ENCODE peak calls at places on chromosomes 1 and 21, in four cellular contexts. One of them, this sample, is unnamed. For H3K9me3, the result is how much of the 10 kb centered on the place peaks cover.

GRCh38 chr1:206663832-206664652 is 20.7 kb upstream of the MAPKAPK2 start:
- DNase-seq in fibroblast of lung: peak
- DNase-seq in DND-41: peak
- DNase-seq in K562: peak
- DNase-seq in this sample: peak

GRCh38 chr1:174990382-174990999 is 9.3 kb upstream of the CACYBP start:
- DNase-seq in fibroblast of lung: peak
- DNase-seq in DND-41: peak
- DNase-seq in K562: no peak
- DNase-seq in this sample: peak

GRCh38 chr1:31335007-31335406 is 37.9 kb downstream of the FABP3 start:
- DNase-seq in fibroblast of lung: peak
- DNase-seq in DND-41: no peak
- DNase-seq in K562: no peak
- DNase-seq in this sample: peak

GRCh38 chr1:203720253-203720652 is 44.7 kb upstream of the LAX1 start:
- DNase-seq in fibroblast of lung: no peak
- DNase-seq in DND-41: no peak
- DNase-seq in K562: no peak
- DNase-seq in this sample: no peak

GRCh38 chr21:31505975-31506374 is 153.5 kb upstream of the SOD1 start:
- DNase-seq in fibroblast of lung: no peak
- DNase-seq in DND-41: peak
- DNase-seq in K562: no peak
- DNase-seq in this sample: peak

GRCh38 chr1:56584910-56585528 is 5.7 kb upstream of the PLPP3 start:
- DNase-seq in fibroblast of lung: peak
- DNase-seq in DND-41: peak
- DNase-seq in K562: peak
- DNase-seq in this sample: peak

GRCh38 chr1:27455166-27455811 is 34.7 kb downstream of the WASF2 start:
- DNase-seq in fibroblast of lung: no peak
- DNase-seq in DND-41: no peak
- DNase-seq in K562: no peak
- DNase-seq in this sample: no peak

GRCh38 chr1:174963547-174964125 is 36.1 kb upstream of the CACYBP start:
- DNase-seq in fibroblast of lung: no peak
- DNase-seq in DND-41: no peak
- DNase-seq in K562: no peak
- DNase-seq in this sample: no peak

GRCh38 chr1:40039245-40039756 is 1.2 kb upstream of the CAP1 start:
- DNase-seq in fibroblast of lung: no peak
- DNase-seq in DND-41: no peak
- DNase-seq in K562: no peak
- DNase-seq in this sample: peak

GRCh38 chr1:85582687-85583354 is 2.3 kb downstream of the CCN1 start:
- DNase-seq in fibroblast of lung: peak
- DNase-seq in DND-41: no peak
- DNase-seq in K562: no peak
- DNase-seq in this sample: no peak

GRCh38 chr1:228363686-228364067 is 43.0 kb downstream of the TRIM11 start:
- DNase-seq in fibroblast of lung: no peak
- DNase-seq in DND-41: no peak
- DNase-seq in K562: no peak
- DNase-seq in this sample: no peak

DNA sequence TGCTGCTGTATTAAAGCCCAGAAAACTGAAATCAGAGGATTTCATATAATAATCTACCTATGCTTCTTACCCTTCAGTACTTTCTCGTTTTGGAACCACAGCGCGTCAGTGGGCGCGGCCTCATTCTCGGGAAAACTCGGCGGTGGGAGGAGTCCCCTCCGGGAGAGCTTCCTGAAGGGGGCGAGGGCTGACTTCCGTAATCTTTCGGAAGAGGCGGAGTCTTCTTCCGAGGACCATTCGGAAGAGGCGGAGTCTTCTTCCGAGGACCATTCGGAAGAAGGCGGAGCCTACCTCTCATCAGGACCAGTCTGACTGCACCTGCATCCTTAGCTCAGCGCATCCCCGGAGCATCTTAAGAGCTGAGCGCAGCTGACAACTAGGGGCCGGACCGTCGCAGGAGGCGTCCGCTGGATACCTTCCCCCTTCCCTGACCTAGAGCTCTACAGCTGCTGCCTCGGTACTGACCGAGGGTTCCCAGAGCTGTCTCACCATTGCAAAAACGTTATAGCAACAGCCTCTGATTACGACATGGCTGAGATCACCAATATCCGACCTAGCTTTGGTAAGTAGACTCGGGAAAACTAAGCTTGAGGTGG is at the start of gene SYT11:
- DNase-seq in fibroblast of lung: peak
- DNase-seq in DND-41: peak
- DNase-seq in K562: peak
- DNase-seq in this sample: peak
- H3K27ac ChIP-seq in fibroblast of lung: peak
- H3K27ac ChIP-seq in DND-41: peak
- H3K27ac ChIP-seq in K562: peak
- H3K27ac ChIP-seq in this sample: peak

DNA sequence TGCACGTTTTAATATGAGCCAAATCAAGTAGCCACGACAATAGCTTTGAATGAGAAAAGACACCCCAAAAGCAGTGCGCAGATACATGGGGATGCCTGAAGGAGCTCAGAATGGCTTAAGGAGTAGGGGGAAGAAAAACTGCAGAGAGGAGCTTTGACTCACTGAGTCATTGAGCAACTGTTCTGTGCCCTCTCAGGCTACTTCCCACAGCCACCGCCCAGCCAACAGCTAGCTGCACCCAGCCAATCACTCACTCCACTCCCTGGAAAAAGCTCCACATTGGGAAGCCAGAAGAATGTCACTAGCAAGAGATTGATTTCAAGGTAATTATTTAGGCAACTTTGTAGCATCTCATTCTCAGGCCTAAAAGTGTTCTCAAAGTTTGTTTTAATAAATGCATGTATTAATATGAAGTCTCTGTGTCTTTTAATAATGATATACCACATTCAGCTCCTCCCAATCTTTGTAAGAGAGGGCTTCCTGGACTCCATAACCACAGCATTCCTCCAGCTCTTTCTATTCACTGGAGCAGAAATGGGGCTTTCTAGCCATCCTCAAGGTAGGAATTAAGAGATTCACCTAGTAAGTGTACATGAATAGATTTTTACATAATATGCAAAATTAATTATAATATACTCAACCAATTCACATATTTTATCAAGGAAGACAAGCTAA is 16.8 kb downstream of the DUSP10 start:
- DNase-seq in fibroblast of lung: peak
- DNase-seq in DND-41: no peak
- DNase-seq in K562: no peak
- DNase-seq in this sample: no peak
- H3K9me3 ChIP-seq in fibroblast of lung: under half
- H3K9me3 ChIP-seq in DND-41: under half
- H3K9me3 ChIP-seq in K562: under half
- H3K9me3 ChIP-seq in this sample: under half

GRCh38 chr1:51345300-51345687 is 14.9 kb upstream of the TTC39A start:
- DNase-seq in fibroblast of lung: no peak
- DNase-seq in DND-41: no peak
- DNase-seq in K562: no peak
- DNase-seq in this sample: no peak

GRCh38 chr1:51344276-51344601 is 13.9 kb upstream of the TTC39A start:
- DNase-seq in fibroblast of lung: no peak
- DNase-seq in DND-41: no peak
- DNase-seq in K562: no peak
- DNase-seq in this sample: no peak

GRCh38 chr1:51346086-51346942 is 16.0 kb upstream of the TTC39A start:
- DNase-seq in fibroblast of lung: no peak
- DNase-seq in DND-41: no peak
- DNase-seq in K562: no peak
- DNase-seq in this sample: no peak

GRCh38 chr1:51343624-51344023 is 13.3 kb upstream of the TTC39A start:
- DNase-seq in fibroblast of lung: no peak
- DNase-seq in DND-41: no peak
- DNase-seq in K562: no peak
- DNase-seq in this sample: no peak

GRCh38 chr1:51344602-51345299 is 14.4 kb upstream of the TTC39A start:
- DNase-seq in fibroblast of lung: no peak
- DNase-seq in DND-41: no peak
- DNase-seq in K562: peak
- DNase-seq in this sample: no peak
- TF ChIP-seq EZH2 in fibroblast of lung: peak
- TF ChIP-seq EZH2 in DND-41: no peak
- TF ChIP-seq EZH2 in K562: no peak
- TF ChIP-seq EZH2 in this sample: no peak

DNA sequence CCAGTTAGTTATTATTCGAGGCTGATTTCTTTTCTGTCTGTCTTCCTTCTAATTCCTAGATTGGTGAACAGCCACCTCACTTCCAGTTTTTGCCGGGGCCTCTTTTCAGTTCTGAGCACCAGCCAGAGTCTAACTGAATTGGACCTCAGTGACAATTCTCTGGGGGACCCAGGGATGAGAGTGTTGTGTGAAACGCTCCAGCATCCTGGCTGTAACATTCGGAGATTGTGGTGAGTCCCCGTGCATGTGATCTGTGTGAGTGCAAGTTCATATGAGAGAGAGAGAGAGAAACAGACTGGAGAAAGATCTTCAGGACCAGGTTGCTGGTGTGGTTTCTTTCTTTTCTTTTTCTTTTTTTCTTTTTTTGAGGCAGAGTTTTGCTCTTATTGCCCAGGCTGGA is 13.6 kb downstream of the NLRP3 start:
- DNase-seq in fibroblast of lung: no peak
- DNase-seq in DND-41: no peak
- DNase-seq in K562: no peak
- DNase-seq in this sample: no peak
- H3K27ac ChIP-seq in fibroblast of lung: no peak
- H3K27ac ChIP-seq in DND-41: no peak
- H3K27ac ChIP-seq in K562: no peak
- H3K27ac ChIP-seq in this sample: no peak

GRCh38 chr1:17010601-17011438 is 908 bp downstream of the ATP13A2 start:
- DNase-seq in fibroblast of lung: peak
- DNase-seq in DND-41: peak
- DNase-seq in K562: peak
- DNase-seq in this sample: peak
- H3K9me3 ChIP-seq in fibroblast of lung: under half
- H3K9me3 ChIP-seq in DND-41: under half
- H3K9me3 ChIP-seq in K562: under half
- H3K9me3 ChIP-seq in this sample: under half

GRCh38 chr21:36686955-36687354 is 12.0 kb upstream of the SIM2 start:
- DNase-seq in fibroblast of lung: no peak
- DNase-seq in DND-41: no peak
- DNase-seq in K562: no peak
- DNase-seq in this sample: no peak

GRCh38 chr21:36688324-36688723 is 10.6 kb upstream of the SIM2 start:
- DNase-seq in fibroblast of lung: no peak
- DNase-seq in DND-41: no peak
- DNase-seq in K562: no peak
- DNase-seq in this sample: no peak

GRCh38 chr21:36681117-36681631 is 17.7 kb upstream of the SIM2 start:
- DNase-seq in fibroblast of lung: no peak
- DNase-seq in DND-41: no peak
- DNase-seq in K562: no peak
- DNase-seq in this sample: no peak

GRCh38 chr21:36689324-36689723 is 9.6 kb upstream of the SIM2 start:
- DNase-seq in fibroblast of lung: no peak
- DNase-seq in DND-41: no peak
- DNase-seq in K562: no peak
- DNase-seq in this sample: no peak

DNA sequence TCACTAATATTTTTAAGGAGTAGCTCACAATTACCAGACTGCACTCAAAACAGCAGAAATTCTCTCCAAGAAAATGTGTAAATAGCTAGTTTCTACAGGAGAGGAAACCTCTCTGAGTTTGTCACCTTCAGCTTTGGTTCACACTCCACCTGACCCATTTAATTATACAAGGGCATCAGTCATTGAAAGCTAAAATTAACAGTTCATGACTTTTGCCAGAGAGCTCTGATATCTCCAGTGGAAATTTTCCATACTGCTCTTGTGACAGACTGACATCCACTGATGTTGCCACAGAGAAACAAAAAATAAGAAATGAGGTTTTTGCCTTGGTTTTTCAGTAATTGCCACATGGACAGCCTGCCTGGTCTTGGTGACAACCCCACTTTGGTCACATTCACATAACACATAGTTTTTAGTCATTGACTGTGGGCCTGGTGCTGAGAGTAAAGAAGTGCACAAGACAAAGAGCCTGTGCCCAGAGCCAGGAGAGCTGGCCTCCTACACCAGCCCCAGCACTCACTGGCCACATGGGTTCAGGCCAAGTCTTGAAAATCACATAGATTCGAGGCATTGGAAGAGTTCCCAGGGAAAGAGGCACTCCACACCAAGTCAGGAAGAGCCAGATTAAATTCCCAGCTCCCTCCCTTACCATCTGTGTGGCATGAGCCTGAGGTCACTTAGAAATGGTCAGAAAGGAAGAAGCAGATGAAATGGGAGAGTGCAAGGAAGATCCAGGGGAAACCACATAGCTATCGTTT is 13.8 kb upstream of the SIM2 start:
- DNase-seq in fibroblast of lung: no peak
- DNase-seq in DND-41: no peak
- DNase-seq in K562: no peak
- DNase-seq in this sample: no peak
- TF ChIP-seq EZH2 in fibroblast of lung: no peak
- TF ChIP-seq EZH2 in DND-41: no peak
- TF ChIP-seq EZH2 in K562: no peak
- TF ChIP-seq EZH2 in this sample: no peak

DNA sequence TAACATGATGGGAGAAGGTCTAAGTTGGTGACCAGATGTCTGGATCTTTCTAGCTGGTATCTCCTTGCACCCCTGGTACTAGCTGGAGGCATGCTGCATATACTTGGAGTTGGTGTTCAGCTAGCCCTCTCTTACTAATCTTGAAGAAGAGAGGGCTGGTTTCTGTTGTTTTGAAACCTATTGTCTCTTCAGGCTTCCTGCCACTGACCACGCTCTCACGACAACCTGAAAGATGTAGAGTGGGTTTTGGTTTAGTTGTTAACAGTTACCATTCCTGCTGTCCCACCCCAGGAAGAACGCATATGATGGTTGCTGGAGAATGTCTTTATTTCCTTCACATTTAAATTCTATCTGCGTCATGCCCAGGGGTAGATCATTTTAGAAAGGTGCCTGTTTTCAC is 3.6 kb downstream of the MAN1C1 start:
- DNase-seq in fibroblast of lung: no peak
- DNase-seq in DND-41: no peak
- DNase-seq in K562: no peak
- DNase-seq in this sample: no peak
- H3K27ac ChIP-seq in fibroblast of lung: no peak
- H3K27ac ChIP-seq in DND-41: no peak
- H3K27ac ChIP-seq in K562: no peak
- H3K27ac ChIP-seq in this sample: no peak

DNA sequence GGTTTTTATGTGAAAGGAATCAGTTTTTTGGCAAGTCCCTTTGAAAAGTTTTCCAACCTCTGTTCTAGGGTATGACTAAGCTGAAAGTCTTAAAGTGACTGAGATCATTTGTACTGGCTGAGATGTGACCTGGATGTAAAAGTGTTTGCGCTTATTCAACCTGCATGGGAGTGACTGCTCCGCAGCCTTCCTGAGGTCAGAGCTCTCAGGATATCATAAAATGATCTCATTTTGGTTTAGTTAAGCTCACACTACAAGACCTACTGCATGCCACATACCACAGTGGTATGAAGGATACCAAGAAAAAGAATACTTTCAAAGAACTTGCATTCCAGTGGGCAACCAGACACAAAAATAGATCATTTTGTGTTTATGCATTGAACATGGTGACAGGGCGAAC is 29.9 kb upstream of the TADA1 start:
- DNase-seq in fibroblast of lung: no peak
- DNase-seq in DND-41: no peak
- DNase-seq in K562: no peak
- DNase-seq in this sample: no peak
- H3K9me3 ChIP-seq in fibroblast of lung: under half
- H3K9me3 ChIP-seq in DND-41: under half
- H3K9me3 ChIP-seq in K562: under half
- H3K9me3 ChIP-seq in this sample: under half